ENCODE peak calls at places on chromosome 6, in nine cellular contexts. C is erythroblast, L is C1 segment of cervical spinal cord, D is HT-29, A is body of pancreas, P is mucosa of descending colon, G is choroid plexus epithelial cell, F is activated gamma-delta T cell treated with Interleukin-2 at 50 U/mL for 16 hours, W is MM.1S. T is an unnamed sample.

GRCh38 chr6:22466665-22467064 is 102.7 kb upstream of the HDGFL1 start:
- DNase-seq in C (no peak), G (no peak), D (no peak), W (no peak), P (no peak), A (no peak), F (no peak), L (no peak), T (peak; percentile 26)

GRCh38 chr6:128885381-128885780 is 2.4 kb downstream of the LAMA2 start:
- DNase-seq in W (no peak), F (no peak), P (no peak), D (no peak), L (no peak), A (no peak), G (peak; percentile 52), C (no peak), T (no peak)

GRCh38 chr6:161368514-161368913 is 94.7 kb upstream of the AGPAT4 start:
- DNase-seq in C (no peak), G (no peak), D (no peak), F (no peak), P (no peak), A (no peak), W (no peak), L (no peak), T (no peak)

GRCh38 chr6:4636881-4637224 is 139.4 kb upstream of the CDYL start:
- DNase-seq in C (no peak), W (no peak), L (no peak), P (no peak), D (no peak), F (no peak), A (no peak), G (no peak), T (no peak)

GRCh38 chr6:68641172-68641571 is 6.1 kb downstream of the ADGRB3 start:
- DNase-seq in G (no peak), A (no peak), C (no peak), D (no peak), L (no peak), W (no peak), F (no peak), P (no peak), T (no peak)

GRCh38 chr6:107488875-107489635 is 862 bp upstream of the SOBP start:
- DNase-seq in G (peak; percentile 15), D (peak; percentile 9), C (peak; percentile 49), A (peak; percentile 29), F (no peak), L (peak; percentile 76), W (no peak), P (peak; percentile 38), T (peak; percentile 83)

GRCh38 chr6:166924531-166924930 is 31.8 kb downstream of the RNASET2 start:
- DNase-seq in D (no peak), C (no peak), P (no peak), G (no peak), A (no peak), F (no peak), W (no peak), L (no peak), T (no peak)

GRCh38 chr6:160337301-160337700 is 10.9 kb upstream of the SLC22A3 start:
- DNase-seq in F (no peak), D (no peak), P (no peak), G (peak; percentile 44), C (no peak), L (no peak), A (no peak), W (no peak), T (no peak)

GRCh38 chr6:77361018-77361417 is 102.3 kb downstream of the HTR1B start:
- DNase-seq in D (no peak), C (no peak), L (no peak), W (peak; percentile 86), A (no peak), F (no peak), P (no peak), G (peak; percentile 5), T (no peak)

GRCh38 chr6:156879235-156879995 is 102.2 kb downstream of the ARID1B start:
- DNase-seq in G (no peak), W (no peak), C (no peak), A (no peak), P (no peak), L (no peak), D (no peak), F (no peak), T (no peak)

GRCh38 chr6:709471-710056 is 16.6 kb upstream of the EXOC2 start:
- DNase-seq in G (no peak), L (no peak), W (no peak), D (no peak), P (no peak), F (no peak), A (no peak), C (no peak), T (peak; percentile 61)

GRCh38 chr6:113120577-113121285 is 736.4 kb upstream of the MARCKS start:
- DNase-seq in A (no peak), P (no peak), D (peak; percentile 78), F (no peak), L (no peak), W (no peak), C (no peak), G (peak; percentile 99), T (peak; percentile 2)

GRCh38 chr6:37097335-37097734 is 72.6 kb upstream of the PIM1 start:
- DNase-seq in W (no peak), L (no peak), P (no peak), G (no peak), C (no peak), D (no peak), A (no peak), F (no peak), T (no peak)

GRCh38 chr6:166443166-166443565 is 60.4 kb upstream of the MPC1 start:
- DNase-seq in F (no peak), G (no peak), C (no peak), P (no peak), W (no peak), L (no peak), D (no peak), A (no peak), T (no peak)

GRCh38 chr6:710601-711571 is 17.9 kb upstream of the EXOC2 start:
- DNase-seq in P (peak; percentile 58), W (peak; percentile 85), D (no peak), C (peak; percentile 12), F (peak; percentile 26), G (peak; percentile 88), L (peak; percentile 47), A (peak; percentile 46), T (peak; percentile 93)

GRCh38 chr6:145963216-145964068 is 716 bp downstream of the SHPRH start:
- DNase-seq in C (peak; percentile 76), A (peak; percentile 62), P (peak; percentile 69), G (peak; percentile 63), L (no peak), D (peak; percentile 44), W (peak; percentile 24), F (peak; percentile 24), T (peak; percentile 81)

GRCh38 chr6:150667977-150668716 is 68.5 kb downstream of the PLEKHG1 start:
- DNase-seq in D (peak; percentile 98), C (no peak), A (peak; percentile 93), G (peak; percentile 97), P (peak; percentile 82), W (peak; percentile 25), L (peak; percentile 56), F (no peak), T (peak; percentile 18)

GRCh38 chr6:107618672-107619071 is 128.8 kb downstream of the SOBP start:
- DNase-seq in W (no peak), A (no peak), D (no peak), G (no peak), C (no peak), L (no peak), F (peak; percentile 49), P (no peak), T (no peak)

GRCh38 chr6:30231067-30231466 is 17.9 kb upstream of the TRIM26 start:
- DNase-seq in A (no peak), W (no peak), C (no peak), P (no peak), L (no peak), F (no peak), G (no peak), D (no peak), T (no peak)

GRCh38 chr6:49523901-49524300 is 24.2 kb downstream of the GLYATL3 start:
- DNase-seq in L (no peak), C (no peak), W (no peak), A (no peak), P (no peak), G (no peak), F (no peak), D (no peak), T (no peak)

GRCh38 chr6:155248021-155249001 is 15.5 kb upstream of the CLDN20 start:
- DNase-seq in A (peak; percentile 46), P (peak; percentile 39), F (no peak), G (peak; percentile 93), D (peak; percentile 66), W (no peak), L (peak; percentile 20), C (peak; percentile 17), T (peak; percentile 55)

GRCh38 chr6:111792914-111793700 is 80.1 kb downstream of the FYN start:
- DNase-seq in W (no peak), L (no peak), C (no peak), G (no peak), F (no peak), A (no peak), D (no peak), P (no peak), T (no peak)

GRCh38 chr6:14417377-14417776 is 299.8 kb downstream of the CD83 start:
- DNase-seq in P (no peak), L (no peak), C (no peak), F (no peak), G (no peak), A (no peak), D (no peak), W (no peak), T (no peak)

GRCh38 chr6:11011787-11012234 is 32.3 kb downstream of the ELOVL2 start:
- DNase-seq in F (no peak), W (no peak), D (peak; percentile 44), C (no peak), A (peak; percentile 65), G (no peak), P (no peak), L (no peak), T (no peak)

GRCh38 chr6:129140571-129140970 is 257.6 kb downstream of the LAMA2 start:
- DNase-seq in W (no peak), G (peak; percentile 80), P (no peak), L (no peak), A (no peak), C (no peak), D (no peak), F (no peak), T (no peak)

GRCh38 chr6:116948535-116949304 is 71.7 kb downstream of the RFX6 start:
- DNase-seq in P (no peak), D (peak; percentile 46), W (no peak), L (no peak), A (peak; percentile 10), C (no peak), G (no peak), F (no peak), T (peak; percentile 23)

GRCh38 chr6:155880905-155881304 is 425.3 kb upstream of the NOX3 start:
- DNase-seq in A (no peak), F (no peak), L (no peak), D (no peak), G (peak; percentile 5), P (no peak), C (no peak), W (no peak), T (no peak)

GRCh38 chr6:105620878-105621277 is 218.0 kb upstream of the PREP start:
- DNase-seq in F (no peak), A (no peak), D (no peak), C (no peak), L (no peak), G (peak; percentile 38), W (no peak), P (no peak), T (no peak)

GRCh38 chr6:45375449-45375848 is 2.3 kb downstream of the SUPT3H start:
- DNase-seq in A (no peak), F (no peak), G (peak; percentile 31), D (no peak), L (no peak), W (no peak), C (no peak), P (no peak), T (no peak)

GRCh38 chr6:151284431-151285060 is 44.8 kb downstream of the AKAP12 start:
- DNase-seq in C (no peak), F (no peak), L (no peak), P (no peak), A (no peak), G (no peak), D (no peak), W (no peak), T (no peak)

GRCh38 chr6:155384343-155384742 is 70.1 kb upstream of the TFB1M start:
- DNase-seq in P (no peak), G (no peak), F (no peak), W (no peak), D (no peak), A (no peak), C (no peak), L (no peak), T (no peak)